ENCODE peak calls at places on chromosome 1, in seven cellular contexts. F, P, A, Y, X, V and I are unnamed samples.

GRCh38 chr1:152585586-152585985 is 5.3 kb upstream of the LCE3D start:
- DNase-seq in F (no peak), P (no peak), A (no peak), Y (no peak), X (no peak), V (no peak), I (no peak)

GRCh38 chr1:10628685-10629084 is 153.9 kb downstream of the PEX14 start:
- DNase-seq in F (peak), P (peak), A (no peak), Y (peak), X (peak), V (no peak), I (no peak)

GRCh38 chr1:219805191-219805590 is 123.2 kb downstream of the SLC30A10 start:
- DNase-seq in F (no peak), P (peak), A (no peak), Y (no peak), X (peak), V (peak), I (peak)

GRCh38 chr1:9278114-9278513 is 14.6 kb upstream of the SPSB1 start:
- DNase-seq in F (peak), P (peak), A (no peak), Y (no peak), X (no peak), V (no peak), I (no peak)

GRCh38 chr1:67118191-67118590 is 16.6 kb downstream of the C1orf141 start:
- DNase-seq in F (no peak), P (no peak), A (no peak), Y (peak), X (no peak), V (peak), I (no peak)

GRCh38 chr1:3717715-3718601 is 34.3 kb upstream of the CCDC27 start:
- DNase-seq in F (no peak), P (no peak), A (no peak), Y (no peak), X (no peak), V (no peak), I (no peak)

GRCh38 chr1:74570797-74571492 is 58.5 kb upstream of the LRRC53 start:
- DNase-seq in F (no peak), P (no peak), A (no peak), Y (no peak), X (no peak), V (no peak), I (no peak)

GRCh38 chr1:178345238-178345637 is 151.5 kb downstream of the CLEC20A start:
- DNase-seq in F (no peak), P (no peak), A (no peak), Y (no peak), X (no peak), V (no peak), I (no peak)

GRCh38 chr1:234561322-234561721 is 48.7 kb downstream of the IRF2BP2 start:
- DNase-seq in F (no peak), P (no peak), A (no peak), Y (no peak), X (no peak), V (no peak), I (no peak)

GRCh38 chr1:183195146-183195571 is 9.1 kb downstream of the LAMC2 start:
- DNase-seq in F (peak), P (no peak), A (no peak), Y (peak), X (no peak), V (peak), I (peak)

GRCh38 chr1:181398544-181398943 is 84.8 kb upstream of the CACNA1E start:
- DNase-seq in F (no peak), P (no peak), A (no peak), Y (no peak), X (no peak), V (no peak), I (no peak)

GRCh38 chr1:28905921-28906666 is 8.3 kb upstream of the EPB41 start:
- DNase-seq in F (no peak), P (no peak), A (no peak), Y (no peak), X (no peak), V (no peak), I (no peak)

GRCh38 chr1:112866151-112866550 is 89.8 kb downstream of the SLC16A1 start:
- DNase-seq in F (peak), P (peak), A (no peak), Y (peak), X (peak), V (peak), I (peak)

GRCh38 chr1:30757196-30757949 is at the start of gene LAPTM5:
- DNase-seq in F (peak), P (peak), A (no peak), Y (peak), X (peak), V (no peak), I (peak)

GRCh38 chr1:121525355-121525754 is 340.6 kb downstream of the SRGAP2C start:
- DNase-seq in F (no peak), P (no peak), A (no peak), Y (no peak), X (no peak), V (no peak), I (no peak)

GRCh38 chr1:113984710-113985109 is 5.4 kb downstream of the OLFML3 start:
- DNase-seq in F (no peak), P (no peak), A (no peak), Y (no peak), X (peak), V (no peak), I (no peak)

GRCh38 chr1:65175171-65176070 is 27.4 kb downstream of the AK4 start:
- DNase-seq in F (peak), P (peak), A (no peak), Y (peak), X (peak), V (no peak), I (peak)

GRCh38 chr1:83077411-83077810 is 921.5 kb downstream of the TTLL7 start:
- DNase-seq in F (no peak), P (no peak), A (no peak), Y (no peak), X (no peak), V (no peak), I (no peak)

GRCh38 chr1:51378871-51379270 is 48.5 kb upstream of the TTC39A start:
- DNase-seq in F (no peak), P (no peak), A (no peak), Y (no peak), X (no peak), V (no peak), I (no peak)

GRCh38 chr1:18556364-18556763 is 74.3 kb upstream of the PAX7 start:
- DNase-seq in F (peak), P (peak), A (no peak), Y (peak), X (no peak), V (peak), I (peak)

GRCh38 chr1:30929135-30929889 is 20.8 kb upstream of the SDC3 start:
- DNase-seq in F (peak), P (peak), A (no peak), Y (peak), X (no peak), V (peak), I (peak)

GRCh38 chr1:39394598-39394997 is 96.8 kb upstream of the BMP8A start:
- DNase-seq in F (no peak), P (no peak), A (no peak), Y (peak), X (no peak), V (peak), I (no peak)

GRCh38 chr1:53316742-53317650 is 10.9 kb downstream of the LRP8 start:
- DNase-seq in F (peak), P (no peak), A (no peak), Y (no peak), X (no peak), V (no peak), I (no peak)

GRCh38 chr1:67803380-67804279 is 29.6 kb downstream of the GNG12 start:
- DNase-seq in F (peak), P (no peak), A (no peak), Y (no peak), X (no peak), V (peak), I (no peak)

GRCh38 chr1:113805256-113805531 is 7.1 kb downstream of the RSBN1 start:
- DNase-seq in F (no peak), P (no peak), A (no peak), Y (no peak), X (no peak), V (no peak), I (no peak)

GRCh38 chr1:162397039-162397448 is 14.9 kb downstream of the SH2D1B start:
- DNase-seq in F (peak), P (peak), A (no peak), Y (no peak), X (no peak), V (no peak), I (no peak)

GRCh38 chr1:157819886-157820285 is at the start of gene FCRL1:
- DNase-seq in F (no peak), P (no peak), A (no peak), Y (no peak), X (no peak), V (no peak), I (no peak)

GRCh38 chr1:232456720-232457119 is 173.2 kb downstream of the SIPA1L2 start:
- DNase-seq in F (no peak), P (no peak), A (no peak), Y (no peak), X (no peak), V (no peak), I (no peak)

GRCh38 chr1:78408192-78408591 is 82.6 kb upstream of the PTGFR start:
- DNase-seq in F (no peak), P (peak), A (no peak), Y (no peak), X (peak), V (no peak), I (no peak)

GRCh38 chr1:107781245-107781644 is 183.7 kb downstream of the VAV3 start:
- DNase-seq in F (no peak), P (no peak), A (no peak), Y (no peak), X (no peak), V (no peak), I (no peak)

GRCh38 chr1:168341576-168341975 is 60.9 kb downstream of the TBX19 start:
- DNase-seq in F (peak), P (peak), A (no peak), Y (peak), X (peak), V (peak), I (no peak)

GRCh38 chr1:212167098-212167497 is 118.1 kb upstream of the PPP2R5A start:
- DNase-seq in F (peak), P (peak), A (no peak), Y (no peak), X (peak), V (no peak), I (peak)